ENCODE peak calls at places on chromosomes 7 and 10, in four cellular contexts. D is GF-D8, N is A172, L is T-helper 1 cell. M is an unnamed sample.

GRCh38 chr10:3065622-3066021 is 1.7 kb upstream of the PFKP start:
- DNase-seq in N (no peak), D (no peak), L (no peak), M (no peak)

GRCh38 chr7:105009667-105010537 is 4.1 kb upstream of the KMT2E start:
- DNase-seq in L (no peak), N (no peak), D (no peak), M (no peak)

GRCh38 chr10:115355162-115355760 is 262.1 kb downstream of the ATRNL1 start:
- DNase-seq in N (peak), D (peak), L (no peak), M (peak)

GRCh38 chr7:139659922-139660316 is 117.9 kb downstream of the HIPK2 start:
- DNase-seq in L (no peak), D (no peak), N (no peak), M (no peak)

GRCh38 chr7:47154781-47155180 is 427.1 kb downstream of the TNS3 start:
- DNase-seq in N (no peak), L (no peak), D (no peak), M (no peak)

GRCh38 chr7:33334349-33334748 is 205.0 kb downstream of the BBS9 start:
- DNase-seq in D (no peak), L (no peak), N (peak), M (peak)

GRCh38 chr7:128221929-128222403 is 19.1 kb upstream of the LEP start:
- DNase-seq in D (peak), L (no peak), N (peak), M (no peak)

GRCh38 chr10:15621116-15621515 is 98.6 kb downstream of the ITGA8 start:
- DNase-seq in L (no peak), N (no peak), D (no peak), M (no peak)

GRCh38 chr10:83076443-83076842 is 1062.9 kb upstream of the GHITM start:
- DNase-seq in L (no peak), D (no peak), N (peak), M (no peak)

GRCh38 chr10:116247701-116248100 is 25.3 kb downstream of the GFRA1 start:
- DNase-seq in D (no peak), N (peak), L (no peak), M (no peak)

GRCh38 chr7:123748734-123749536 is at the start of gene WASL:
- DNase-seq in D (peak), N (peak), L (peak), M (peak)

GRCh38 chr7:64581929-64582894 is 19.3 kb upstream of the ZNF680 start:
- DNase-seq in N (peak), D (no peak), L (no peak), M (peak)

GRCh38 chr10:103778358-103779139 is 76.8 kb downstream of the SH3PXD2A start:
- DNase-seq in N (no peak), L (no peak), D (no peak), M (no peak)

GRCh38 chr7:13912740-13913320 is 76.6 kb downstream of the ETV1 start:
- DNase-seq in D (no peak), L (no peak), N (no peak), M (no peak)

GRCh38 chr10:79451046-79451699 is 5.7 kb upstream of the ZCCHC24 start:
- DNase-seq in L (no peak), N (no peak), D (no peak), M (no peak)

GRCh38 chr7:116159711-116160110 is 50.6 kb upstream of the TES start:
- DNase-seq in N (no peak), L (no peak), D (no peak), M (no peak)

GRCh38 chr10:69890065-69890831 is 88.5 kb downstream of the COL13A1 start:
- DNase-seq in N (no peak), L (no peak), D (no peak), M (no peak)

GRCh38 chr7:143367972-143368371 is 5.5 kb upstream of the FAM131B start:
- DNase-seq in L (no peak), N (peak), D (no peak), M (no peak)

GRCh38 chr7:141866974-141867373 is 25.7 kb upstream of the PRSS37 start:
- DNase-seq in L (no peak), N (no peak), D (no peak), M (peak)

GRCh38 chr10:18582803-18583202 is 68.6 kb downstream of the NSUN6 start:
- DNase-seq in L (no peak), N (peak), D (peak), M (peak)